ENCODE peak calls at places on chromosomes 16 and 17, in nine cellular contexts. One of them, this sample, is unnamed. For H3K4me1, the result is how much of the 10 kb centered on the place peaks cover.

GRCh38 chr16:78212674-78213073 is 113.2 kb downstream of the WWOX start:
- DNase-seq in effector memory CD4-positive, alpha-beta T cell: no peak
- DNase-seq in body of pancreas: no peak
- DNase-seq in tibial nerve: no peak
- DNase-seq in CD4-positive, CD25-positive, alpha-beta regulatory T cell: no peak
- DNase-seq in A549: no peak
- DNase-seq in ovary: no peak
- DNase-seq in OCI-LY7: no peak
- DNase-seq in DND-41: no peak
- DNase-seq in this sample: no peak

GRCh38 chr17:51056813-51057510 is 63.7 kb downstream of the SPAG9 start:
- DNase-seq in effector memory CD4-positive, alpha-beta T cell: no peak
- DNase-seq in body of pancreas: peak
- DNase-seq in tibial nerve: no peak
- DNase-seq in CD4-positive, CD25-positive, alpha-beta regulatory T cell: peak
- DNase-seq in A549: peak
- DNase-seq in ovary: peak
- DNase-seq in OCI-LY7: peak
- DNase-seq in DND-41: peak
- DNase-seq in this sample: no peak

GRCh38 chr17:74868908-74869255 is 3.9 kb downstream of the FDXR start:
- DNase-seq in effector memory CD4-positive, alpha-beta T cell: no peak
- DNase-seq in body of pancreas: no peak
- DNase-seq in tibial nerve: no peak
- DNase-seq in CD4-positive, CD25-positive, alpha-beta regulatory T cell: no peak
- DNase-seq in A549: no peak
- DNase-seq in ovary: no peak
- DNase-seq in OCI-LY7: no peak
- DNase-seq in DND-41: no peak
- DNase-seq in this sample: no peak

GRCh38 chr16:78183886-78184553 is 84.6 kb downstream of the WWOX start:
- DNase-seq in effector memory CD4-positive, alpha-beta T cell: no peak
- DNase-seq in body of pancreas: peak
- DNase-seq in tibial nerve: no peak
- DNase-seq in CD4-positive, CD25-positive, alpha-beta regulatory T cell: no peak
- DNase-seq in A549: no peak
- DNase-seq in ovary: no peak
- DNase-seq in OCI-LY7: no peak
- DNase-seq in DND-41: no peak
- DNase-seq in this sample: no peak

GRCh38 chr16:67883872-67884261 is 818 bp upstream of the NRN1L start:
- DNase-seq in effector memory CD4-positive, alpha-beta T cell: peak
- DNase-seq in body of pancreas: peak
- DNase-seq in tibial nerve: peak
- DNase-seq in CD4-positive, CD25-positive, alpha-beta regulatory T cell: peak
- DNase-seq in A549: peak
- DNase-seq in ovary: peak
- DNase-seq in OCI-LY7: peak
- DNase-seq in DND-41: peak
- DNase-seq in this sample: peak

GRCh38 chr17:9768381-9768934 is 22.9 kb downstream of the DHRS7C start:
- DNase-seq in effector memory CD4-positive, alpha-beta T cell: no peak
- DNase-seq in body of pancreas: no peak
- DNase-seq in tibial nerve: no peak
- DNase-seq in CD4-positive, CD25-positive, alpha-beta regulatory T cell: no peak
- DNase-seq in A549: peak
- DNase-seq in ovary: no peak
- DNase-seq in OCI-LY7: peak
- DNase-seq in DND-41: no peak
- DNase-seq in this sample: no peak

GRCh38 chr16:67265834-67266233 is 13.5 kb upstream of the PLEKHG4 start:
- DNase-seq in effector memory CD4-positive, alpha-beta T cell: no peak
- DNase-seq in body of pancreas: no peak
- DNase-seq in tibial nerve: no peak
- DNase-seq in CD4-positive, CD25-positive, alpha-beta regulatory T cell: no peak
- DNase-seq in A549: no peak
- DNase-seq in ovary: no peak
- DNase-seq in OCI-LY7: no peak
- DNase-seq in DND-41: no peak
- DNase-seq in this sample: no peak

GRCh38 chr17:37708008-37708615 is 36.7 kb downstream of the HNF1B start:
- DNase-seq in effector memory CD4-positive, alpha-beta T cell: no peak
- DNase-seq in body of pancreas: peak
- DNase-seq in tibial nerve: no peak
- DNase-seq in CD4-positive, CD25-positive, alpha-beta regulatory T cell: no peak
- DNase-seq in A549: peak
- DNase-seq in ovary: no peak
- DNase-seq in OCI-LY7: no peak
- DNase-seq in DND-41: no peak
- DNase-seq in this sample: no peak

GRCh38 chr16:11697319-11697718 is 29.1 kb downstream of the SNN start:
- DNase-seq in effector memory CD4-positive, alpha-beta T cell: no peak
- DNase-seq in body of pancreas: no peak
- DNase-seq in tibial nerve: no peak
- DNase-seq in CD4-positive, CD25-positive, alpha-beta regulatory T cell: no peak
- DNase-seq in A549: no peak
- DNase-seq in ovary: no peak
- DNase-seq in OCI-LY7: no peak
- DNase-seq in DND-41: no peak
- DNase-seq in this sample: no peak

GRCh38 chr16:11698271-11698689 is 30.0 kb downstream of the SNN start:
- DNase-seq in effector memory CD4-positive, alpha-beta T cell: no peak
- DNase-seq in body of pancreas: no peak
- DNase-seq in tibial nerve: no peak
- DNase-seq in CD4-positive, CD25-positive, alpha-beta regulatory T cell: no peak
- DNase-seq in A549: no peak
- DNase-seq in ovary: no peak
- DNase-seq in OCI-LY7: peak
- DNase-seq in DND-41: no peak
- DNase-seq in this sample: no peak

GRCh38 chr16:11699234-11699894 is 31.1 kb downstream of the SNN start:
- DNase-seq in effector memory CD4-positive, alpha-beta T cell: no peak
- DNase-seq in body of pancreas: no peak
- DNase-seq in tibial nerve: no peak
- DNase-seq in CD4-positive, CD25-positive, alpha-beta regulatory T cell: no peak
- DNase-seq in A549: no peak
- DNase-seq in ovary: no peak
- DNase-seq in OCI-LY7: no peak
- DNase-seq in DND-41: no peak
- DNase-seq in this sample: no peak

GRCh38 chr16:11696266-11697012 is 28.2 kb downstream of the SNN start:
- DNase-seq in effector memory CD4-positive, alpha-beta T cell: no peak
- DNase-seq in body of pancreas: no peak
- DNase-seq in tibial nerve: no peak
- DNase-seq in CD4-positive, CD25-positive, alpha-beta regulatory T cell: no peak
- DNase-seq in A549: no peak
- DNase-seq in ovary: no peak
- DNase-seq in OCI-LY7: no peak
- DNase-seq in DND-41: no peak
- DNase-seq in this sample: no peak

DNA sequence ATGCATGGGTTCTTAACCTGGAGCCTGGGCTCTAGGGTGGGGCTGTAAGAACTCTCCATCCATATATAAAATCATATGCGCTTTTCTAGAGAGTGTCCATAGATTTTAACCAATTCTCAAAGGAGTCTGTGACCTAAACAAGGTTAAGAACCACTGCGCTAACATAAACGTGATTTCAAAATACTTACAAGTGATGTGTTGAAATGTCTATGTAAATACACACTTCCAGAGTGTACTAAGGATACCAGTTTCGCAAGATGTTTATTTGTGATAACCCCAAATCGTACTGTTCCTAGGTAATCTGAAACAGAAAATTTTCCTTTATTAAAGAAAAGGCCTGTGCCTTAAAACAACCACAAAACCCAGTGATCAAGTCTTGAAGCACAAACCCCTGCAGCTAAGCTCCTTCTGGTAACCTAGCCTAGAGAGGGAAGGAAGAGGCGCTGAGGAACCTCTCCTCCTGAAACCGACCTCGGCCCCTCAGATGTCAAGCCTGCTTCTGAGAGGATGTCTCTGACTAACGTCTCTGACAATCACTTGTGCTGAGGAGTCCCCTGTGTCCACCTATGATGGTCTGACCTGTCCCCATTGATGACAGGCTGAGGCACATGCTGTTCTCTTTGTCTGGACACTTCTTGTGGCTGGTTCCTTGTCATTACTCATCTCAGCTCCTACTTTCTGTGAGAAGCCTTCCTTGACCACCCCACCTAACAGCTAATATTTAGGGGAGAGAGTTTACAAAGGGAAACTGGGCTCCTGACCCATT is 32.2 kb downstream of the SNN start:
- DNase-seq in effector memory CD4-positive, alpha-beta T cell: no peak
- DNase-seq in body of pancreas: no peak
- DNase-seq in tibial nerve: no peak
- DNase-seq in CD4-positive, CD25-positive, alpha-beta regulatory T cell: no peak
- DNase-seq in A549: no peak
- DNase-seq in ovary: no peak
- DNase-seq in OCI-LY7: no peak
- DNase-seq in DND-41: no peak
- DNase-seq in this sample: no peak
- H3K4me1 ChIP-seq in effector memory CD4-positive, alpha-beta T cell: under half
- H3K4me1 ChIP-seq in body of pancreas: under half
- H3K4me1 ChIP-seq in tibial nerve: under half
- H3K4me1 ChIP-seq in CD4-positive, CD25-positive, alpha-beta regulatory T cell: under half
- H3K4me1 ChIP-seq in A549: under half
- H3K4me1 ChIP-seq in ovary: under half
- H3K4me1 ChIP-seq in OCI-LY7: under half
- H3K4me1 ChIP-seq in DND-41: under half
- H3K4me1 ChIP-seq in this sample: under half

GRCh38 chr16:1553976-1554825 is 20.7 kb downstream of the TMEM204 start:
- DNase-seq in effector memory CD4-positive, alpha-beta T cell: no peak
- DNase-seq in body of pancreas: no peak
- DNase-seq in tibial nerve: no peak
- DNase-seq in CD4-positive, CD25-positive, alpha-beta regulatory T cell: no peak
- DNase-seq in A549: no peak
- DNase-seq in ovary: no peak
- DNase-seq in OCI-LY7: no peak
- DNase-seq in DND-41: no peak
- DNase-seq in this sample: no peak

GRCh38 chr16:1551166-1551565 is 17.7 kb downstream of the TMEM204 start:
- DNase-seq in effector memory CD4-positive, alpha-beta T cell: no peak
- DNase-seq in body of pancreas: no peak
- DNase-seq in tibial nerve: no peak
- DNase-seq in CD4-positive, CD25-positive, alpha-beta regulatory T cell: no peak
- DNase-seq in A549: no peak
- DNase-seq in ovary: no peak
- DNase-seq in OCI-LY7: no peak
- DNase-seq in DND-41: no peak
- DNase-seq in this sample: no peak

GRCh38 chr16:1550061-1550460 is 16.6 kb downstream of the TMEM204 start:
- DNase-seq in effector memory CD4-positive, alpha-beta T cell: no peak
- DNase-seq in body of pancreas: no peak
- DNase-seq in tibial nerve: no peak
- DNase-seq in CD4-positive, CD25-positive, alpha-beta regulatory T cell: no peak
- DNase-seq in A549: no peak
- DNase-seq in ovary: no peak
- DNase-seq in OCI-LY7: no peak
- DNase-seq in DND-41: no peak
- DNase-seq in this sample: no peak

GRCh38 chr16:1550696-1551095 is 17.2 kb downstream of the TMEM204 start:
- DNase-seq in effector memory CD4-positive, alpha-beta T cell: no peak
- DNase-seq in body of pancreas: no peak
- DNase-seq in tibial nerve: no peak
- DNase-seq in CD4-positive, CD25-positive, alpha-beta regulatory T cell: no peak
- DNase-seq in A549: no peak
- DNase-seq in ovary: no peak
- DNase-seq in OCI-LY7: no peak
- DNase-seq in DND-41: no peak
- DNase-seq in this sample: no peak

GRCh38 chr16:1552129-1552528 is 18.7 kb downstream of the TMEM204 start:
- DNase-seq in effector memory CD4-positive, alpha-beta T cell: no peak
- DNase-seq in body of pancreas: no peak
- DNase-seq in tibial nerve: no peak
- DNase-seq in CD4-positive, CD25-positive, alpha-beta regulatory T cell: no peak
- DNase-seq in A549: no peak
- DNase-seq in ovary: no peak
- DNase-seq in OCI-LY7: no peak
- DNase-seq in DND-41: no peak
- DNase-seq in this sample: no peak
- H3K4me1 ChIP-seq in effector memory CD4-positive, alpha-beta T cell: under half
- H3K4me1 ChIP-seq in body of pancreas: under half
- H3K4me1 ChIP-seq in tibial nerve: under half
- H3K4me1 ChIP-seq in CD4-positive, CD25-positive, alpha-beta regulatory T cell: under half
- H3K4me1 ChIP-seq in A549: under half
- H3K4me1 ChIP-seq in ovary: under half
- H3K4me1 ChIP-seq in OCI-LY7: under half
- H3K4me1 ChIP-seq in DND-41: under half
- H3K4me1 ChIP-seq in this sample: under half

DNA sequence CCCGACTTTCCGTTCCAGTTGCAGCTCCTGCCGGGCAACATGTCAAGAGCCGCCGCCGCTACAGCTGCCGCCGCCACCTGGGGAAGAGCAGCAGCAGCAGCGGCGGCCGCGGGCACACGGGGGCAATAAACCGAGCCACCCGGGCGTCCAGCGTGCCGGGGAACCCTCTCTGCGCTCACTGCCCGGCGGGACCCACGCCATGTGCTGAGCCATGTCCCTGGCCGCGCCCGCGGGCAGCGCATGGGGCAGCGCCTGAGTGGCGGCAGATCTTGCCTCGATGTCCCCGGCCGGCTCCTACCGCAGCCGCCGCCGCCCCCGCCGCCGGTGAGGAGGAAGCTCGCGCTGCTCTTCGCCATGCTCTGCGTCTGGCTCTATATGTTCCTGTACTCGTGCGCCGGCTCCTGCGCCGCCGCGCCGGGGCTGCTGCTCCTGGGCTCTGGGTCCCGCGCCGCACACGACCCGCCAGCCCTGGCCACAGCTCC is 439 bp downstream of the HS3ST3B1 start:
- DNase-seq in effector memory CD4-positive, alpha-beta T cell: peak
- DNase-seq in body of pancreas: no peak
- DNase-seq in tibial nerve: no peak
- DNase-seq in CD4-positive, CD25-positive, alpha-beta regulatory T cell: no peak
- DNase-seq in A549: no peak
- DNase-seq in ovary: no peak
- DNase-seq in OCI-LY7: peak
- DNase-seq in DND-41: peak
- DNase-seq in this sample: peak
- H3K4me1 ChIP-seq in effector memory CD4-positive, alpha-beta T cell: half or more
- H3K4me1 ChIP-seq in body of pancreas: half or more
- H3K4me1 ChIP-seq in tibial nerve: half or more
- H3K4me1 ChIP-seq in CD4-positive, CD25-positive, alpha-beta regulatory T cell: half or more
- H3K4me1 ChIP-seq in A549: under half
- H3K4me1 ChIP-seq in ovary: under half
- H3K4me1 ChIP-seq in OCI-LY7: under half
- H3K4me1 ChIP-seq in DND-41: under half
- H3K4me1 ChIP-seq in this sample: half or more

GRCh38 chr17:72456026-72456569 is 335.3 kb downstream of the SOX9 start:
- DNase-seq in effector memory CD4-positive, alpha-beta T cell: no peak
- DNase-seq in body of pancreas: no peak
- DNase-seq in tibial nerve: no peak
- DNase-seq in CD4-positive, CD25-positive, alpha-beta regulatory T cell: no peak
- DNase-seq in A549: peak
- DNase-seq in ovary: no peak
- DNase-seq in OCI-LY7: no peak
- DNase-seq in DND-41: no peak
- DNase-seq in this sample: no peak

GRCh38 chr17:72460711-72461110 is 339.9 kb downstream of the SOX9 start:
- DNase-seq in effector memory CD4-positive, alpha-beta T cell: no peak
- DNase-seq in body of pancreas: peak
- DNase-seq in tibial nerve: no peak
- DNase-seq in CD4-positive, CD25-positive, alpha-beta regulatory T cell: no peak
- DNase-seq in A549: peak
- DNase-seq in ovary: no peak
- DNase-seq in OCI-LY7: no peak
- DNase-seq in DND-41: no peak
- DNase-seq in this sample: no peak

GRCh38 chr17:72455562-72455961 is 334.7 kb downstream of the SOX9 start:
- DNase-seq in effector memory CD4-positive, alpha-beta T cell: no peak
- DNase-seq in body of pancreas: no peak
- DNase-seq in tibial nerve: no peak
- DNase-seq in CD4-positive, CD25-positive, alpha-beta regulatory T cell: no peak
- DNase-seq in A549: peak
- DNase-seq in ovary: no peak
- DNase-seq in OCI-LY7: no peak
- DNase-seq in DND-41: no peak
- DNase-seq in this sample: no peak

GRCh38 chr17:72457712-72458111 is 336.9 kb downstream of the SOX9 start:
- DNase-seq in effector memory CD4-positive, alpha-beta T cell: no peak
- DNase-seq in body of pancreas: no peak
- DNase-seq in tibial nerve: no peak
- DNase-seq in CD4-positive, CD25-positive, alpha-beta regulatory T cell: no peak
- DNase-seq in A549: no peak
- DNase-seq in ovary: no peak
- DNase-seq in OCI-LY7: no peak
- DNase-seq in DND-41: no peak
- DNase-seq in this sample: no peak

DNA sequence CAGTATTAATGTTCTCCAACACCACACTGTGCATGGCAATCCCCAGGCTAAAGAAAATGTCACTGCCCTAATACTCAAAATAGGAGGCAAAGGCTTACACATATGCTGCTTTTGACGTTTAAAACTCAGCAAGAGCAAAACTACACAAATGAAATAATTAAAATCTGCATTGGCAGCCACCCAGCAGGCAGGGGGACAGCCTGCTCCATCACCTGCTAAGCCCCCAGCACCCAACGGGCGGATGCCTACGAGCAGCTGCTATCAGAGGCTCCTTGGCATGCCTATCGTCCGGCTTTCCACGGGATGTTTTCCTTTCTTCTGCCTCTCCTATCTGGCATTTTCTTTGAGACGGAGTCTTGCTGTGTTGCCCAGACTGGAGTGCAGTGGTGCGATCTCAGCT is 337.5 kb downstream of the SOX9 start:
- DNase-seq in effector memory CD4-positive, alpha-beta T cell: no peak
- DNase-seq in body of pancreas: no peak
- DNase-seq in tibial nerve: no peak
- DNase-seq in CD4-positive, CD25-positive, alpha-beta regulatory T cell: no peak
- DNase-seq in A549: no peak
- DNase-seq in ovary: no peak
- DNase-seq in OCI-LY7: no peak
- DNase-seq in DND-41: no peak
- DNase-seq in this sample: no peak
- H3K4me1 ChIP-seq in effector memory CD4-positive, alpha-beta T cell: under half
- H3K4me1 ChIP-seq in body of pancreas: under half
- H3K4me1 ChIP-seq in tibial nerve: under half
- H3K4me1 ChIP-seq in CD4-positive, CD25-positive, alpha-beta regulatory T cell: under half
- H3K4me1 ChIP-seq in A549: half or more
- H3K4me1 ChIP-seq in ovary: under half
- H3K4me1 ChIP-seq in OCI-LY7: under half
- H3K4me1 ChIP-seq in DND-41: under half
- H3K4me1 ChIP-seq in this sample: under half